ENCODE peak calls at places on chromosomes 1 and 21, in four cellular contexts. W, L, Q and T are unnamed samples.

GRCh38 chr1:182685186-182685585 is 799 bp upstream of the RGS8 start:
- DNase-seq in W (no peak), L (no peak), Q (no peak), T (no peak)

GRCh38 chr21:31546402-31547155 is 112.9 kb upstream of the SOD1 start:
- DNase-seq in W (no peak), L (no peak), Q (no peak), T (no peak)

GRCh38 chr1:214303538-214303937 is 22.6 kb downstream of the SMYD2 start:
- DNase-seq in W (no peak), L (no peak), Q (no peak), T (no peak)

GRCh38 chr1:23837905-23838304 is 12.7 kb upstream of the HMGCL start:
- DNase-seq in W (no peak), L (no peak), Q (peak), T (no peak)

GRCh38 chr1:196160066-196160795 is 448.0 kb downstream of the KCNT2 start:
- DNase-seq in W (no peak), L (no peak), Q (no peak), T (no peak)

GRCh38 chr1:75708910-75709309 is 15.6 kb upstream of the ACADM start:
- DNase-seq in W (no peak), L (no peak), Q (no peak), T (no peak)

GRCh38 chr1:22814176-22815042 is 103.8 kb downstream of the EPHB2 start:
- DNase-seq in W (no peak), L (no peak), Q (no peak), T (no peak)

GRCh38 chr1:173411835-173412742 is 65.0 kb upstream of the PRDX6 start:
- DNase-seq in W (no peak), L (no peak), Q (no peak), T (no peak)

GRCh38 chr21:45151484-45152115 is 77.2 kb downstream of the ADARB1 start:
- DNase-seq in W (no peak), L (no peak), Q (peak), T (no peak)

GRCh38 chr1:97271906-97272788 is 550.6 kb downstream of the PTBP2 start:
- DNase-seq in W (no peak), L (no peak), Q (no peak), T (no peak)

GRCh38 chr1:243179714-243180113 is 75.4 kb downstream of the CEP170 start:
- DNase-seq in W (no peak), L (no peak), Q (no peak), T (no peak)
- TF ChIP-seq SUZ12 in W (no peak), L (no peak), Q (no peak), T (no peak)

GRCh38 chr21:41877901-41878830 is 978 bp downstream of the PRDM15 start:
- DNase-seq in W (no peak), L (no peak), Q (no peak), T (peak)
- TF ChIP-seq SP1 in W (peak), L (no peak), Q (no peak), T (no peak)

DNA sequence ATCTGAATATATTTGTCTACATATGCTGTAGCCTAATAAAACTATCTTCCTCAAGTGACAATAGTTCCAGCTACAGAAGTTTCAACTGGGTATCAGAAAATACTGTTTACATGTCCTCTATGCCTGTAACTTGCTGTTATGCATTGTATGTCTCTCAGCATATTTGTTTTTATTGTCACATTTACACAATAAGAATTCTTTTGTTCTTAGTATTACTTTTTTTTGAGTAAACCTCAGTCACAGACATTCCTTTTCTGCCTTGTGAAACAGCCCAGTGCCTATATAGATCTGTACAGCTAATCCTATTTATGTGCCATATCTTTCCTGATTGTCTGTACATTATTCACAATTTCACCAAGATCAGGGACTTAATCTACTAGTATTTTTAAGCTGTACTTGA is 565.2 kb downstream of the NEGR1 start:
- DNase-seq in W (no peak), L (no peak), Q (no peak), T (no peak)
- TF ChIP-seq SUZ12 in W (no peak), L (no peak), Q (no peak), T (no peak)

GRCh38 chr1:228039006-228039481 is 32.2 kb downstream of the WNT3A start:
- DNase-seq in W (no peak), L (no peak), Q (peak), T (no peak)

GRCh38 chr1:228036701-228037231 is 30.0 kb downstream of the WNT3A start:
- DNase-seq in W (no peak), L (no peak), Q (peak), T (peak)

GRCh38 chr1:228038387-228039005 is 31.7 kb downstream of the WNT3A start:
- DNase-seq in W (no peak), L (no peak), Q (peak), T (peak)

GRCh38 chr1:228039504-228039903 is 32.7 kb downstream of the WNT3A start:
- DNase-seq in W (no peak), L (no peak), Q (peak), T (no peak)

GRCh38 chr1:228037401-228038386 is 30.9 kb downstream of the WNT3A start:
- DNase-seq in W (no peak), L (no peak), Q (peak), T (peak)
- TF ChIP-seq SP1 in W (no peak), L (no peak), Q (no peak), T (no peak)

GRCh38 chr1:8023995-8024313 is 2.2 kb downstream of the ERRFI1 start:
- DNase-seq in W (no peak), L (no peak), Q (no peak), T (no peak)
- TF ChIP-seq SUZ12 in W (no peak), L (no peak), Q (no peak), T (no peak)

GRCh38 chr1:211369640-211370039 is 43.0 kb downstream of the TRAF5 start:
- DNase-seq in W (no peak), L (no peak), Q (no peak), T (no peak)

GRCh38 chr1:211375286-211375818 is 48.7 kb downstream of the TRAF5 start:
- DNase-seq in W (no peak), L (no peak), Q (no peak), T (no peak)

GRCh38 chr1:211371406-211372105 is 44.9 kb downstream of the TRAF5 start:
- DNase-seq in W (no peak), L (no peak), Q (no peak), T (no peak)

GRCh38 chr1:211370669-211371068 is 44.0 kb downstream of the TRAF5 start:
- DNase-seq in W (no peak), L (no peak), Q (no peak), T (no peak)

DNA sequence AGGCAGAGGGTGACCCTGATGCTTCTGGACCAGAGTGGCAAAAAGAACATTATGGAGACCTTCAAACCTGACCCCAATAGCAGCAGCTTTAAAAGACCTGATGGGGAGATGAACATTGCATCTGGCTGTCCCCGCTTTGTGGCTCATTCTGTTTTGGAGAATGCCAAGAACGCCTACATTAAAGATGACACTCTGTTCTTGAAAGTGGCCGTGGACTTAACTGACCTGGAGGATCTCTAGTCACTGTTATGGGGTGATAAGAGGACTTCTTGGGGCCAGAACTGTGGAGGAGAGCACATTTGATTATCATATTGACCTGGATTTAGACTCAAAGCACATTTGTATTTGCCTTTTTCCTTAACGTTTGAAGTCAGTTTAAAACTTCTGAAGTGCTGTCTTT is 45.8 kb downstream of the TRAF5 start:
- DNase-seq in W (no peak), L (no peak), Q (no peak), T (no peak)
- TF ChIP-seq SP1 in W (no peak), L (no peak), Q (no peak), T (no peak)